ENCODE peak calls at places on chromosomes 13 and 19, in six cellular contexts. One of them, this sample, is unnamed.

GRCh38 chr13:109720758-109721184 is 65.6 kb downstream of the IRS2 start:
- DNase-seq in fibroblast of pulmonary artery: no peak
- DNase-seq in esophagus squamous epithelium: no peak
- DNase-seq in IMR-90: no peak
- DNase-seq in thoracic aorta: no peak
- DNase-seq in mucosa of descending colon: no peak
- DNase-seq in this sample: no peak

GRCh38 chr13:93289842-93290241 is 63.2 kb downstream of the GPC6 start:
- DNase-seq in fibroblast of pulmonary artery: no peak
- DNase-seq in esophagus squamous epithelium: no peak
- DNase-seq in IMR-90: no peak
- DNase-seq in thoracic aorta: no peak
- DNase-seq in mucosa of descending colon: no peak
- DNase-seq in this sample: no peak

GRCh38 chr19:47541507-47541906 is 26.6 kb upstream of the NAPA start:
- DNase-seq in fibroblast of pulmonary artery: no peak
- DNase-seq in esophagus squamous epithelium: no peak
- DNase-seq in IMR-90: no peak
- DNase-seq in thoracic aorta: no peak
- DNase-seq in mucosa of descending colon: no peak
- DNase-seq in this sample: no peak

GRCh38 chr19:40159744-40160143 is 31.5 kb upstream of the MAP3K10 start:
- DNase-seq in fibroblast of pulmonary artery: no peak
- DNase-seq in esophagus squamous epithelium: no peak
- DNase-seq in IMR-90: no peak
- DNase-seq in thoracic aorta: no peak
- DNase-seq in mucosa of descending colon: no peak
- DNase-seq in this sample: no peak

GRCh38 chr13:37884674-37885073 is 15.1 kb upstream of the TRPC4 start:
- DNase-seq in fibroblast of pulmonary artery: no peak
- DNase-seq in esophagus squamous epithelium: no peak
- DNase-seq in IMR-90: no peak
- DNase-seq in thoracic aorta: no peak
- DNase-seq in mucosa of descending colon: no peak
- DNase-seq in this sample: no peak

GRCh38 chr19:44007473-44007872 is 4.7 kb downstream of the ZNF230 start:
- DNase-seq in fibroblast of pulmonary artery: no peak
- DNase-seq in esophagus squamous epithelium: no peak
- DNase-seq in IMR-90: no peak
- DNase-seq in thoracic aorta: no peak
- DNase-seq in mucosa of descending colon: no peak
- DNase-seq in this sample: no peak

GRCh38 chr13:26946675-26947342 is 186.2 kb upstream of the GPR12 start:
- DNase-seq in fibroblast of pulmonary artery: peak; percentile 83
- DNase-seq in esophagus squamous epithelium: no peak
- DNase-seq in IMR-90: peak; percentile 73
- DNase-seq in thoracic aorta: no peak
- DNase-seq in mucosa of descending colon: no peak
- DNase-seq in this sample: no peak

GRCh38 chr13:93685900-93686299 is 459.3 kb downstream of the GPC6 start:
- DNase-seq in fibroblast of pulmonary artery: no peak
- DNase-seq in esophagus squamous epithelium: no peak
- DNase-seq in IMR-90: no peak
- DNase-seq in thoracic aorta: no peak
- DNase-seq in mucosa of descending colon: no peak
- DNase-seq in this sample: no peak

GRCh38 chr13:54357284-54357933 is 1328.8 kb downstream of the OLFM4 start:
- DNase-seq in fibroblast of pulmonary artery: no peak
- DNase-seq in esophagus squamous epithelium: no peak
- DNase-seq in IMR-90: no peak
- DNase-seq in thoracic aorta: no peak
- DNase-seq in mucosa of descending colon: no peak
- DNase-seq in this sample: no peak

DNA sequence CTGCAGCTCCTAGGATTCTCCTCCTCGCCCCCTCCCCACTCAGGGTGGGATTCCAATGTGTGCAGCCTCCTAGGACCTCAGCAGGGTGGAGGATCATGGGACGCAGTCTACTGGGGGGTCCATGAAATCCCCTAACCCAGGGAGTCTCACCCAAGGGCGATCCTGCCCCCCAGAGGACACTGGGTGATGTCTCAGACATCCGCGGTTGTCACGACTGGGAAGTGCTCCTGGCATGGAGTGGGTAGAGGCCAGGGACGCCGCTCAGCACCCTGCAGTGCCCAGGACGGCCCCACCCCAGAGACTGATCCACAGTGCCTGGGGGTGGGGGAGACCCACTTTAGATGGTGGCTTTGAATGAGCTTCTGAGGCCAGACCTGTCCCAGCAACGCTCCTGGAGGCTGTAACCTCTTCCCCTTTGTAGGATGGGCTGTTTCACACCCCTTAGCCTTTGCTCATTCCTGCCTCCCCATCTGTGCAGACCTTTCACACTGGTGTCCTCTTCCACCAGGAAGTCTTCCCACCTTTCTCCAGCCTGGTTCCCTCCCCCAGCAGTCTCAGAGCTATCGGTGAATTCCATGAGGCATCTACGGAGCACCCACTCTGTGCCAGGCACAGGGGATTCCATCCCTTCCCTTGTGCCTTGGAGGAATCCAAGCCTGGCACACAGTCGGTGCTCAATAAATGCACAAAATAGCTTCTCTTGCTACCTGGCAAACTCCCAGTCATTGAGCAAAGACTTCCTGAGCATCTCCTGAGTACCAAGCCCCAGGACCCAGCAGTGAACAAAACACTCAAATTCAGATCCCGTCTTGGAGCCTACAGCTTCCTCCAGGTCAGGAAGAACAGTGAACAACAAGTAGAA is 10.5 kb downstream of the SMIM24 start:
- DNase-seq in fibroblast of pulmonary artery: no peak
- DNase-seq in esophagus squamous epithelium: no peak
- DNase-seq in IMR-90: no peak
- DNase-seq in thoracic aorta: no peak
- DNase-seq in mucosa of descending colon: no peak
- DNase-seq in this sample: no peak
- TF ChIP-seq CTCF in fibroblast of pulmonary artery: peak; percentile 2
- TF ChIP-seq CTCF in esophagus squamous epithelium: no peak
- TF ChIP-seq CTCF in IMR-90: no peak
- TF ChIP-seq CTCF in thoracic aorta: no peak
- TF ChIP-seq CTCF in mucosa of descending colon: no peak
- TF ChIP-seq CTCF in this sample: no peak

GRCh38 chr19:49811328-49811727 is 1.8 kb downstream of the FUZ start:
- DNase-seq in fibroblast of pulmonary artery: no peak
- DNase-seq in esophagus squamous epithelium: no peak
- DNase-seq in IMR-90: no peak
- DNase-seq in thoracic aorta: no peak
- DNase-seq in mucosa of descending colon: no peak
- DNase-seq in this sample: no peak

GRCh38 chr19:49816616-49817015 is 1.5 kb upstream of the MED25 start:
- DNase-seq in fibroblast of pulmonary artery: no peak
- DNase-seq in esophagus squamous epithelium: no peak
- DNase-seq in IMR-90: no peak
- DNase-seq in thoracic aorta: no peak
- DNase-seq in mucosa of descending colon: no peak
- DNase-seq in this sample: no peak

GRCh38 chr19:49812452-49812996 is 568 bp downstream of the FUZ start:
- DNase-seq in fibroblast of pulmonary artery: no peak
- DNase-seq in esophagus squamous epithelium: no peak
- DNase-seq in IMR-90: no peak
- DNase-seq in thoracic aorta: no peak
- DNase-seq in mucosa of descending colon: no peak
- DNase-seq in this sample: no peak

GRCh38 chr19:49812997-49813861 is at the start of gene FUZ:
- DNase-seq in fibroblast of pulmonary artery: peak; percentile 100
- DNase-seq in esophagus squamous epithelium: peak; percentile 85
- DNase-seq in IMR-90: peak; percentile 99
- DNase-seq in thoracic aorta: peak; percentile 91
- DNase-seq in mucosa of descending colon: peak; percentile 98
- DNase-seq in this sample: peak; percentile 94

GRCh38 chr19:49814010-49814409 is 918 bp upstream of the FUZ start:
- DNase-seq in fibroblast of pulmonary artery: no peak
- DNase-seq in esophagus squamous epithelium: no peak
- DNase-seq in IMR-90: no peak
- DNase-seq in thoracic aorta: no peak
- DNase-seq in mucosa of descending colon: no peak
- DNase-seq in this sample: no peak
- H3K4me3 ChIP-seq in fibroblast of pulmonary artery: peak overlapping the region; percentile 77
- H3K4me3 ChIP-seq in esophagus squamous epithelium: no peak overlapping the region
- H3K4me3 ChIP-seq in IMR-90: no peak overlapping the region
- H3K4me3 ChIP-seq in thoracic aorta: peak overlapping the region; percentile 83
- H3K4me3 ChIP-seq in mucosa of descending colon: no peak overlapping the region
- H3K4me3 ChIP-seq in this sample: peak overlapping the region; percentile 90

GRCh38 chr19:38900220-38900629 is 456 bp downstream of the NFKBIB start:
- DNase-seq in fibroblast of pulmonary artery: no peak
- DNase-seq in esophagus squamous epithelium: no peak
- DNase-seq in IMR-90: no peak
- DNase-seq in thoracic aorta: no peak
- DNase-seq in mucosa of descending colon: no peak
- DNase-seq in this sample: no peak

GRCh38 chr19:38900816-38901215 is 1.0 kb downstream of the NFKBIB start:
- DNase-seq in fibroblast of pulmonary artery: peak; percentile 31
- DNase-seq in esophagus squamous epithelium: no peak
- DNase-seq in IMR-90: no peak
- DNase-seq in thoracic aorta: no peak
- DNase-seq in mucosa of descending colon: no peak
- DNase-seq in this sample: no peak

GRCh38 chr19:38901683-38902082 is 1.9 kb downstream of the NFKBIB start:
- DNase-seq in fibroblast of pulmonary artery: no peak
- DNase-seq in esophagus squamous epithelium: no peak
- DNase-seq in IMR-90: no peak
- DNase-seq in thoracic aorta: no peak
- DNase-seq in mucosa of descending colon: no peak
- DNase-seq in this sample: no peak

GRCh38 chr19:38898788-38899446 is 501 bp downstream of the SIRT2 start:
- DNase-seq in fibroblast of pulmonary artery: peak; percentile 24
- DNase-seq in esophagus squamous epithelium: no peak
- DNase-seq in IMR-90: peak; percentile 19
- DNase-seq in thoracic aorta: no peak
- DNase-seq in mucosa of descending colon: no peak
- DNase-seq in this sample: no peak

DNA sequence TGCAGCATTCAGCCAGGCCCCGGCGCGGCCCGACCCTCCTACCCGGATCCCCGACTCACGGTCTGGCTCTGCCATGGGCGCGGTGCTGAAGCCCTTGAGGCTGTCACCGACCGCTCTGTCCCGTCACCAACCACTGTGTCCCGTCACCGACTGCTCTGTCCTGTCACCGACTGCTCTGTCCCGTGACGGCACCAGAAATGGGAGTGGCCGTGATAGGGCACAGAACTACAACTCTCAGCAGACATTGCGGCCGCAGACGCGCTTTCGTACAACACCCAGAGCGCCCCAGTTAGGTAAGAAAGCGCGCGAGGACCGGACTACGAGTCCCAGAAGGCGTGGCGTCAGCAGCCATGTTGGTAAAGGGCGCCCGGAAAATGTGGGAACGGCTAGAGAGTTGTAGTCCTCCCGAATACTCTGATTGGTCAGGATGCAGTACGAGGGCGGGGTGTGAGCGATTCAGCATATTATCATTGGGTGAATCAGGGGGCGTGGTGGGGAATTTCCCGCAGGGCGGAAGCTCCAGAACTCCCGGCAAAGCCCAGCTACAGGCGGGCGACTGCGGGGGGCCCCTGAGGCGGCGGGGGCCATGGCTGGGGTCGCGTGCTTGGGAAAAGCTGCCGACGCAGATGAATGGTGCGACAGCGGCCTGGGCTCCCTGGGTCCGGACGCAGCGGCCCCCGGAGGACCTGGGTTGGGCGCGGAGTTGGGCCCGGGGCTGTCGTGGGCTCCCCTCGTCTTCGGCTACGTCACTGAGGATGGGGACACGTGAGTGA is at the start of the genes NFKBIB and SIRT2:
- DNase-seq in fibroblast of pulmonary artery: peak; percentile 100
- DNase-seq in esophagus squamous epithelium: peak; percentile 100
- DNase-seq in IMR-90: peak; percentile 99
- DNase-seq in thoracic aorta: peak; percentile 100
- DNase-seq in mucosa of descending colon: peak; percentile 100
- DNase-seq in this sample: peak; percentile 97
- TF ChIP-seq CTCF in fibroblast of pulmonary artery: no peak
- TF ChIP-seq CTCF in esophagus squamous epithelium: peak; percentile 37
- TF ChIP-seq CTCF in IMR-90: no peak
- TF ChIP-seq CTCF in thoracic aorta: no peak
- TF ChIP-seq CTCF in mucosa of descending colon: no peak
- TF ChIP-seq CTCF in this sample: no peak

GRCh38 chr19:10784257-10784656 is 51.8 kb downstream of the TMED1 start:
- DNase-seq in fibroblast of pulmonary artery: no peak
- DNase-seq in esophagus squamous epithelium: no peak
- DNase-seq in IMR-90: no peak
- DNase-seq in thoracic aorta: no peak
- DNase-seq in mucosa of descending colon: peak; percentile 27
- DNase-seq in this sample: no peak

GRCh38 chr19:10788146-10788545 is 47.9 kb downstream of the TMED1 start:
- DNase-seq in fibroblast of pulmonary artery: no peak
- DNase-seq in esophagus squamous epithelium: no peak
- DNase-seq in IMR-90: no peak
- DNase-seq in thoracic aorta: no peak
- DNase-seq in mucosa of descending colon: no peak
- DNase-seq in this sample: no peak

DNA sequence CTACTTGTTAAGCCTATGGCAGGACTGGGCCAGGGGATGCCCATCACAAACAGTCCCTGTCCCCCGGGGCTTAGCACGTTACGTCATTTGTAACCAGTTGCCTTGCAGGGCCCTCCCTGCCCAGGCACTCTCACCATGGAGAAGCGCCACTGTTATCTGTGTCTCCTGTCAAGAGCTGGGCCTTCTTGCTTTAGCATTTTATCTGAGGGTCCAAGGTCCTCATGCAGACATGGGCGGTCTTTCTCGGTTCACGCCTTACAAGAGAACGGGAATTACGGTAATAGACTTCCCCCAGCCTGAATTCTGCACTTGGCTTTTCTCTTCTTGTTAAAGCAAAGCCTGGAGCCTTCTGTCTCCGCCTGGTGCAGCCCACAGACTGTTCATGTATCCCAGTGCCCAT is 46.1 kb downstream of the TMED1 start:
- DNase-seq in fibroblast of pulmonary artery: no peak
- DNase-seq in esophagus squamous epithelium: no peak
- DNase-seq in IMR-90: no peak
- DNase-seq in thoracic aorta: no peak
- DNase-seq in mucosa of descending colon: no peak
- DNase-seq in this sample: no peak
- H3K4me3 ChIP-seq in fibroblast of pulmonary artery: no peak overlapping the region
- H3K4me3 ChIP-seq in esophagus squamous epithelium: no peak overlapping the region
- H3K4me3 ChIP-seq in IMR-90: no peak overlapping the region
- H3K4me3 ChIP-seq in thoracic aorta: no peak overlapping the region
- H3K4me3 ChIP-seq in mucosa of descending colon: no peak overlapping the region
- H3K4me3 ChIP-seq in this sample: no peak overlapping the region